ENCODE peak calls at places on chromosomes 7 and 10, in six cellular contexts. C is kidney glomerular epithelial cell; F is T-helper 2 cell; J is Panc1; R is HS-5; L is naive thymus-derived CD4-positive, alpha-beta T cell. P is an unnamed sample.

GRCh38 chr10:56604624-56605023 is 243.6 kb upstream of the ZWINT start:
- DNase-seq in J (no peak), C (no peak), R (no peak), L (no peak), F (no peak), P (no peak)

GRCh38 chr7:15561840-15562239 is at the start of gene AGMO:
- DNase-seq in C (peak; percentile 12), J (no peak), F (no peak), R (no peak), L (no peak), P (peak; percentile 87)

GRCh38 chr10:12484945-12485805 is 135.8 kb downstream of the CAMK1D start:
- DNase-seq in F (no peak), R (no peak), C (no peak), J (no peak), L (peak; percentile 20), P (peak; percentile 49)

GRCh38 chr7:134044682-134045081 is 82.5 kb upstream of the LRGUK start:
- DNase-seq in J (no peak), R (no peak), F (no peak), C (peak; percentile 60), L (no peak), P (no peak)

GRCh38 chr10:97721871-97722780 is 8.6 kb downstream of the MARVELD1 start:
- DNase-seq in R (no peak), C (no peak), L (no peak), F (no peak), J (no peak), P (peak; percentile 91)

GRCh38 chr7:90455163-90456030 is 14.0 kb upstream of the PTTG1IP2 start:
- DNase-seq in F (no peak), J (no peak), C (peak; percentile 64), R (peak; percentile 24), L (no peak), P (no peak)

GRCh38 chr10:127410030-127410429 is 139.1 kb upstream of the NPS start:
- DNase-seq in C (no peak), F (no peak), R (no peak), J (no peak), L (no peak), P (no peak)

GRCh38 chr7:94206295-94206694 is 188.4 kb upstream of the COL1A2 start:
- DNase-seq in C (no peak), L (no peak), R (no peak), F (no peak), J (no peak), P (no peak)

GRCh38 chr10:3542185-3542611 is 242.8 kb downstream of the KLF6 start:
- DNase-seq in L (no peak), C (peak; percentile 23), R (peak; percentile 28), F (no peak), J (no peak), P (no peak)

GRCh38 chr10:127757033-127757432 is 20.0 kb downstream of the FOXI2 start:
- DNase-seq in J (no peak), L (no peak), F (no peak), C (no peak), R (no peak), P (no peak)

GRCh38 chr7:44461387-44461786 is 29.1 kb downstream of the NUDCD3 start:
- DNase-seq in C (no peak), F (peak; percentile 27), J (no peak), R (peak; percentile 82), L (peak; percentile 25), P (no peak)

GRCh38 chr7:22718200-22718711 is 8.7 kb upstream of the IL6 start:
- DNase-seq in C (peak; percentile 77), R (peak; percentile 92), F (no peak), J (peak; percentile 98), L (no peak), P (no peak)

GRCh38 chr7:131769241-131769640 is 212.8 kb upstream of the PODXL start:
- DNase-seq in R (no peak), F (no peak), J (no peak), C (no peak), L (no peak), P (no peak)

GRCh38 chr7:85471740-85472139 is 284.9 kb upstream of the SEMA3D start:
- DNase-seq in F (no peak), L (no peak), R (no peak), C (no peak), J (no peak), P (no peak)

GRCh38 chr10:48439031-48439430 is 132.6 kb downstream of the MAPK8 start:
- DNase-seq in J (no peak), R (peak; percentile 67), F (no peak), L (no peak), C (peak; percentile 50), P (no peak)

GRCh38 chr10:124329941-124330340 is 88.8 kb downstream of the OAT start:
- DNase-seq in L (no peak), F (no peak), J (no peak), R (no peak), C (no peak), P (no peak)

GRCh38 chr10:74585231-74586087 is 240.9 kb upstream of the KAT6B start:
- DNase-seq in L (peak; percentile 58), C (peak; percentile 20), R (no peak), F (peak; percentile 40), J (no peak), P (no peak)

GRCh38 chr7:69864822-69865221 is 266.5 kb downstream of the AUTS2 start:
- DNase-seq in J (no peak), L (no peak), R (no peak), C (no peak), F (no peak), P (no peak)

GRCh38 chr10:95755511-95756004 is 405 bp upstream of the ENTPD1 start:
- DNase-seq in R (no peak), C (peak; percentile 1), J (no peak), F (no peak), L (no peak), P (peak; percentile 30)

P was measured in left colon.